ENCODE peak calls at places on chromosomes 7 and 10, in four cellular contexts. T is CD8-positive, alpha-beta T cell; R is endothelial cell of umbilical vein; W is tibial nerve. S is an unnamed sample.
A peak's percentile ranks its signal among the peaks of the same experiment; 100 is the strongest.

GRCh38 chr7:74387606-74388005 is 66.1 kb upstream of the GTF2IRD1 start:
- DNase-seq in T (no peak), W (no peak), R (no peak), S (no peak)

GRCh38 chr7:22842383-22842903 is 19.8 kb upstream of the TOMM7 start:
- DNase-seq in W (no peak), R (no peak), T (peak; percentile 0), S (no peak)

GRCh38 chr7:150738092-150739044 is 1.1 kb downstream of the GIMAP5 start:
- DNase-seq in R (peak; percentile 80), W (no peak), T (peak; percentile 72), S (no peak)

GRCh38 chr10:33422779-33423520 is 88.5 kb upstream of the NRP1 start:
- DNase-seq in T (no peak), W (no peak), R (no peak), S (no peak)

GRCh38 chr10:35492387-35493195 is 112.5 kb upstream of the GJD4 start:
- DNase-seq in T (no peak), R (no peak), W (no peak), S (no peak)

GRCh38 chr7:135597181-135597925 is 39.6 kb downstream of the NUP205 start:
- DNase-seq in W (no peak), T (no peak), R (no peak), S (no peak)

GRCh38 chr7:71601840-71602239 is 469.9 kb downstream of the GALNT17 start:
- DNase-seq in W (peak; percentile 51), T (no peak), R (no peak), S (no peak)

GRCh38 chr7:69739906-69740545 is 141.8 kb downstream of the AUTS2 start:
- DNase-seq in W (no peak), T (no peak), R (no peak), S (no peak)

GRCh38 chr10:97475936-97476594 is 22.2 kb downstream of the MMS19 start:
- DNase-seq in T (no peak), R (no peak), W (no peak), S (no peak)

GRCh38 chr10:33706191-33706590 is 371.7 kb upstream of the NRP1 start:
- DNase-seq in W (no peak), R (no peak), T (no peak), S (no peak)

GRCh38 chr7:4712371-4713182 is 30.5 kb downstream of the FOXK1 start:
- DNase-seq in W (no peak), T (no peak), R (no peak), S (no peak)

GRCh38 chr10:121662945-121663917 is 65.0 kb upstream of the FGFR2 start:
- DNase-seq in W (no peak), T (no peak), R (no peak), S (no peak)

GRCh38 chr10:123346581-123346980 is 192.4 kb downstream of the BUB3 start:
- DNase-seq in T (no peak), R (no peak), W (no peak), S (no peak)

GRCh38 chr10:62858364-62858763 is 42.2 kb upstream of the EGR2 start:
- DNase-seq in T (no peak), W (no peak), R (no peak), S (no peak)

GRCh38 chr10:79984851-79985250 is 35.9 kb upstream of the SFTPD start:
- DNase-seq in T (no peak), W (no peak), R (no peak), S (no peak)

GRCh38 chr10:127314797-127315196 is 118.4 kb upstream of the INSYN2A start:
- DNase-seq in T (no peak), R (no peak), W (no peak), S (no peak)

GRCh38 chr7:115679976-115680375 is 350.6 kb downstream of the TFEC start:
- DNase-seq in T (no peak), W (no peak), R (peak; percentile 45), S (no peak)

GRCh38 chr7:42734568-42734967 is 177.3 kb downstream of the C7orf25 start:
- DNase-seq in T (no peak), R (no peak), W (no peak), S (no peak)

GRCh38 chr7:44221231-44221791 is 20.5 kb downstream of the YKT6 start:
- DNase-seq in R (no peak), T (no peak), W (no peak), S (no peak)

GRCh38 chr7:94949532-94949931 is 42.1 kb downstream of the PPP1R9A start:
- DNase-seq in R (no peak), W (no peak), T (no peak), S (no peak)

GRCh38 chr7:2719007-2719406 is 31.0 kb downstream of the AMZ1 start:
- DNase-seq in R (no peak), T (peak; percentile 82), W (no peak), S (no peak)

GRCh38 chr10:17713133-17713532 is 38.9 kb upstream of the TMEM236 start:
- DNase-seq in R (no peak), T (no peak), W (no peak), S (no peak)

GRCh38 chr10:34994565-34995142 is 95.5 kb downstream of the CUL2 start:
- DNase-seq in T (no peak), W (no peak), R (peak; percentile 87), S (no peak)

GRCh38 chr7:29289156-29290021 is 94.8 kb downstream of the CHN2 start:
- DNase-seq in W (no peak), R (no peak), T (no peak), S (no peak)

GRCh38 chr10:122329416-122329815 is 45.1 kb upstream of the PLEKHA1 start:
- DNase-seq in W (no peak), R (no peak), T (no peak), S (no peak)

GRCh38 chr10:4109469-4109868 is 324.5 kb upstream of the KLF6 start:
- DNase-seq in R (peak; percentile 22), T (no peak), W (no peak), S (no peak)

GRCh38 chr10:27504007-27504890 is at the start of gene RAB18:
- DNase-seq in T (peak; percentile 99), W (peak; percentile 89), R (peak; percentile 99), S (peak; percentile 78)
- TF ChIP-seq CTCF in T (no peak), W (peak; percentile 47), R (no peak), S (no peak)

GRCh38 chr7:38178004-38178694 is at the start of gene STARD3NL:
- DNase-seq in W (peak; percentile 93), R (peak; percentile 100), T (peak; percentile 87), S (peak; percentile 87)
- TF ChIP-seq CTCF in W (peak; percentile 71), R (no peak), T (no peak), S (no peak)

GRCh38 chr7:157707983-157708720 is 371.3 kb downstream of the DNAJB6 start:
- DNase-seq in R (no peak), T (no peak), W (no peak), S (no peak)
- TF ChIP-seq CTCF in R (no peak), T (no peak), W (no peak), S (no peak)

GRCh38 chr7:141785711-141786552 is 4.1 kb upstream of the TAS2R5 start:
- DNase-seq in R (peak; percentile 71), T (no peak), W (no peak), S (no peak)
- TF ChIP-seq CTCF in R (peak; percentile 72), T (peak; percentile 85), W (peak; percentile 35), S (no peak)

GRCh38 chr10:16437540-16437894 is 707 bp downstream of the PTER start:
- DNase-seq in T (peak; percentile 48), R (no peak), W (no peak), S (no peak)

GRCh38 chr10:16440396-16441105 is 3.7 kb downstream of the PTER start:
- DNase-seq in R (no peak), T (peak; percentile 43), W (no peak), S (no peak)

GRCh38 chr10:16436367-16436757 is 448 bp upstream of the PTER start:
- DNase-seq in T (no peak), R (no peak), W (no peak), S (no peak)

GRCh38 chr10:16439294-16439693 is 2.5 kb downstream of the PTER start:
- DNase-seq in W (no peak), R (no peak), T (no peak), S (no peak)

DNA sequence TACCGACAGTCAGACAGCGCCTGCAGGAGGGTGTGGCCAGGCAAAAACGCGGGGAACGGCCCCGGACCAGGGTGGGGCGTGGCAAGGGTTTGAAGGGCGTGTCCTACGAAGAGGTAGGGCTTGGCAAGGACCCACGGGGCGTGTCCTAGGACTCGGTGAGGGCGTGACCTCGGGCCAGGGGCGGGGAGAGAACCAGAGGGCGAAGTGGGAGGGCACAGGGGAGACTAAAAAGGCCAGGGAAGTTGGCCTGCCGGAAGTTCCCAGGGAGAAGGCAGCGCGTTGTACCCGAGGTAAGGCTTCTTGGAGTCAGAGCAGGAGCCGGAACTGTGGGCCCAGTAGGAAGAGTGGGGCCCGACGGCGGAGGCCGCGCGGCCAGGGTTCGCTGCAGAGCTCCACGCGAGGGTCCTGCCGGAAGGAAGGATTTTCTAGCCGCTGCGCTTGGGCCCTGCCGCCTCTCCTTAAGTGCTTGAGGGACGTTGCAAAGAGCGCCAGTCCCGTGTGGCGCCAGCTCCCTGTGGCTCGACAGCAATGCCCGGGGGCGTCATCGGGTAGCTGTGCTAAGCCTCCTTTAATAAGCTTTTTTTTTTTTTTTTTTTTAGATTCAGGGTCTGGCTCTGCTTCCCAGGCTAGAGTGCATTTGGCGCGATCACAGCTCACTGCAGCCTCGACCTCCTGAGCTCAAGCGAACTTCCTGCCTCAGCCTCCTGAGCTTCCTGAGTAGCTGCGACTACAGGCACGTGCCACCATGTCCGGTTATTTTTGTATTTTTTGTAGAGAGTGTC is at the start of gene PTER:
- DNase-seq in R (peak; percentile 76), T (peak; percentile 98), W (peak; percentile 94), S (peak; percentile 98)
- TF ChIP-seq CTCF in R (no peak), T (no peak), W (no peak), S (no peak)

GRCh38 chr7:114422478-114423217 is 8.0 kb downstream of the FOXP2 start:
- DNase-seq in T (no peak), R (no peak), W (no peak), S (no peak)
- TF ChIP-seq CTCF in T (no peak), R (no peak), W (no peak), S (no peak)

DNA sequence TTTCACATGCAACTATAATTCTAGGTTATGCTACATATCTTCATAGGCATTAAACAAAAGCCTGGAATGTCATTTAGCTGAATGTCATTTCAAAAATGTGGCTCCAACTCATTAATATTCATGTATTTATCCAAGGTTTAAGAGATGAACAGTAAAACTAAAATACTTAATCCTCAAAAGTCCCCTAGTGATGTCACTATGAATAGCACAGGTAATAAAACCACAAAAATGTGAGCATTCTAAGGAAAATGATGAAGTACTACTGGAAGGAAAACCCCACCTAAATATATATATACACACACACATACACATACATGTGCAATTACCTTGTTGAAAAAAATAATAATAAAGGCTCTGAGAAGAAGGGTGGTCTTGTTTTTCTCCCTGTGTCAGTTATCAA is 154.4 kb upstream of the ASAH2 start:
- DNase-seq in W (no peak), R (no peak), T (no peak), S (no peak)
- TF ChIP-seq CTCF in W (no peak), R (no peak), T (no peak), S (no peak)

S was measured in omental fat pad.